ENCODE peak calls at places on chromosomes 11 and 22, in six cellular contexts. F, R, G, O, K and D are unnamed samples.

GRCh38 chr11:11381471-11382100 is 28.5 kb upstream of the CSNK2A3 start:
- DNase-seq in F (no peak), R (no peak), G (no peak), O (no peak), K (no peak), D (no peak)

GRCh38 chr11:14748093-14748492 is 104.5 kb downstream of the PDE3B start:
- DNase-seq in F (no peak), R (no peak), G (no peak), O (no peak), K (peak; percentile 28), D (no peak)

GRCh38 chr22:25749420-25750169 is 7.6 kb downstream of the MYO18B start:
- DNase-seq in F (no peak), R (no peak), G (no peak), O (no peak), K (no peak), D (no peak)

GRCh38 chr11:43922295-43922648 is 20.2 kb upstream of the C11orf96 start:
- DNase-seq in F (no peak), R (no peak), G (no peak), O (no peak), K (no peak), D (no peak)

GRCh38 chr22:26770624-26771023 is 113.2 kb downstream of the MIAT start:
- DNase-seq in F (no peak), R (no peak), G (no peak), O (no peak), K (no peak), D (no peak)

GRCh38 chr11:69003866-69004311 is 9.2 kb downstream of the MRGPRF start:
- DNase-seq in F (no peak), R (no peak), G (peak; percentile 72), O (no peak), K (no peak), D (no peak)

GRCh38 chr11:13316528-13316961 is 39.0 kb downstream of the BMAL1 start:
- DNase-seq in F (no peak), R (no peak), G (no peak), O (peak; percentile 57), K (no peak), D (no peak)

GRCh38 chr22:29998627-29999026 is 81.6 kb upstream of the HORMAD2 start:
- DNase-seq in F (no peak), R (no peak), G (no peak), O (no peak), K (no peak), D (no peak)

GRCh38 chr11:61618991-61619390 is 38.1 kb upstream of the SYT7 start:
- DNase-seq in F (no peak), R (no peak), G (no peak), O (no peak), K (no peak), D (no peak)

GRCh38 chr22:38766076-38766777 is 10.4 kb upstream of the SUN2 start:
- DNase-seq in F (peak; percentile 78), R (peak; percentile 82), G (peak; percentile 79), O (peak; percentile 69), K (peak; percentile 77), D (peak; percentile 68)

GRCh38 chr11:114077482-114078305 is 18.2 kb downstream of the ZBTB16 start:
- DNase-seq in F (peak; percentile 51), R (no peak), G (peak; percentile 61), O (no peak), K (no peak), D (no peak)

GRCh38 chr11:66012946-66013761 is 1.3 kb downstream of the CST6 start:
- DNase-seq in F (no peak), R (no peak), G (no peak), O (no peak), K (no peak), D (no peak)

GRCh38 chr22:19180234-19180633 is 1.7 kb upstream of the SLC25A1 start:
- DNase-seq in F (no peak), R (no peak), G (no peak), O (no peak), K (no peak), D (no peak)

GRCh38 chr22:19178659-19179471 is at the start of gene SLC25A1:
- DNase-seq in F (peak; percentile 96), R (peak; percentile 83), G (peak; percentile 96), O (peak; percentile 93), K (peak; percentile 97), D (peak; percentile 53)

GRCh38 chr22:19180740-19181410 is 2.3 kb upstream of the SLC25A1 start:
- DNase-seq in F (no peak), R (no peak), G (no peak), O (no peak), K (no peak), D (no peak)

GRCh38 chr22:19178065-19178658 is 374 bp downstream of the SLC25A1 start:
- DNase-seq in F (peak; percentile 72), R (no peak), G (peak; percentile 80), O (no peak), K (peak; percentile 85), D (peak; percentile 73)

DNA sequence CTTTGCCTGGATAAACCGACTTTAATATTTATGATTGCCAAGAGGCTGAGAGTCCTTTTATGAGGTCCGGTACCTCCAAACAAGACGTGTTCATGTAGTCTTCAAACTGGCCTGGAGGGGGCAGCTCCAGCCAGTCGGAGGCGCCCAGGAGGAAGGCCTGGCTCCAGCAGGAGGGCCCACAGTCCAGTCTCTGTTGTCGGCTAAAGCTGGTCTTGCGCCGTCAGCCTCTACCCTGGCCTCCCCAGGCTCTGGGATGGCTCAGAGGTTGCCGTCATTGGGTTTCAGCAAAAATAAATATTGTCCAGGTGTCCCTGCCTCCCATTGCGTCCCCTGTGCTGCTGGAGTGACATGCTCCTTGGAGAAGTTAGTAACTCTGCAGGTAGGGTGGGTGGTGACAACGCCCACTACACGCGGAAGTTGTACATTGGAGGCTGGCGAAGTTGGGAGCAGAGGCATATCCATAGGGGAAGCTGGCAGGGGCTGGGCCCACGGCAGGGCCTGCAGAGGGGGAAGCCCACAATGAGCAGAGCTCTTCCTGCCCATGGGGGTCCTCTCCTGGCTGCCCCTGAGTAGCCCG is 1.0 kb upstream of the SLC25A1 start:
- DNase-seq in F (peak; percentile 86), R (peak; percentile 84), G (peak; percentile 93), O (peak; percentile 81), K (peak; percentile 87), D (peak; percentile 78)
- TF ChIP-seq EP300 in F (no peak), R (no peak), G (no peak), O (no peak), K (no peak), D (no peak)

GRCh38 chr11:76376746-76377558 is 4.0 kb downstream of the THAP12 start:
- DNase-seq in F (no peak), R (no peak), G (no peak), O (no peak), K (no peak), D (no peak)
- TF ChIP-seq EP300 in F (no peak), R (no peak), G (no peak), O (no peak), K (no peak), D (no peak)

DNA sequence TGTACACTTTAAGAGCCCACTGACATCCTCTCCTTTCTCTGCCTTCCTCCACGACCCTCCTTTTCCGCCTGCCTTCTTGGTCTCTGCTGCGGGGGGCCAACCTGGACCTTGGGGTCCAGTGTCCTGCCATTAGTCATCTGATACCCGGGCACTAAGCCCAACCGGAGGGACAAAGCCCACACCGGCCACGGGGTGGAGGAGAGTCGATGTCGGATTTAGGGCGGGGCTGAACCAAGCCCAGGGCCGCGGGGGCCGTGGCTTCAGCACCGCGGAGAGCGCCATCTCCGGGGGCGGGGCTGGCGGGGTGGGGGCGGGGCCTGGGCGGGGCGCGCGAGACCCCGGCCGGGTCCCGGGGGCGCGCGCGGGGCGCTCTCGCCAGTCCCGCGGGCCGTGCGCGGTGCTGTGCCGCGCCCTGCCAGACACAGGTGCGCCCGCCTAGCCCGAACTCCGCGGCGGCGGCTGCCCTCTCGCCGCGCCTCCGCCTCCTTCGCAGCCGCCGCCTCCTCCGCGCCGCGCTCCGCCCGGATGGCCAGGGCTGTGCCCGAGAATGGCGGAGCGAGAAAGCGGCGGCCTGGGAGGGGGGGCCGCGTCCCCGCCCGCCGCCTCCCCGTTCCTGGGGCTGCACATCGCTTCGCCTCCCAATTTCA is at the start of gene MAPK8IP1:
- DNase-seq in F (peak; percentile 56), R (peak; percentile 27), G (no peak), O (no peak), K (peak; percentile 97), D (peak; percentile 17)
- TF ChIP-seq EP300 in F (no peak), R (no peak), G (no peak), O (no peak), K (no peak), D (no peak)

GRCh38 chr22:19523240-19524169 is 705 bp downstream of the CLDN5 start:
- DNase-seq in F (no peak), R (no peak), G (no peak), O (no peak), K (peak; percentile 65), D (peak; percentile 74)
- TF ChIP-seq EP300 in F (no peak), R (no peak), G (no peak), O (no peak), K (no peak), D (no peak)